ENCODE peak calls at places on chromosomes 11 and 22, in four cellular contexts. A is IMR-90, C is HFF-Myc, M is BE2C. O is an unnamed sample.

GRCh38 chr11:44814881-44815592 is 88.3 kb downstream of the TSPAN18 start:
- DNase-seq in A (peak), C (no peak), M (no peak), O (no peak)

GRCh38 chr22:22404598-22405284 is 103.8 kb downstream of the ZNF280B start:
- DNase-seq in A (no peak), C (no peak), M (no peak), O (no peak)

GRCh38 chr22:20388200-20388599 is 5.8 kb upstream of the ZNF74 start:
- DNase-seq in A (no peak), C (no peak), M (no peak), O (no peak)

GRCh38 chr11:113534625-113535024 is 59.4 kb upstream of the DRD2 start:
- DNase-seq in A (no peak), C (no peak), M (no peak), O (no peak)

GRCh38 chr11:5620606-5621521 is 3.9 kb upstream of the TRIM34 start:
- DNase-seq in A (peak), C (no peak), M (no peak), O (peak)

GRCh38 chr11:86486261-86487030 is 111.8 kb downstream of the CCDC81 start:
- DNase-seq in A (no peak), C (no peak), M (no peak), O (no peak)

GRCh38 chr11:13169709-13170108 is 107.9 kb upstream of the BMAL1 start:
- DNase-seq in A (peak), C (peak), M (no peak), O (no peak)

GRCh38 chr11:11843233-11843632 is 1.5 kb downstream of the USP47 start:
- DNase-seq in A (peak), C (no peak), M (no peak), O (no peak)

GRCh38 chr11:70802185-70802584 is 403.9 kb downstream of the CTTN start:
- DNase-seq in A (no peak), C (no peak), M (no peak), O (no peak)

GRCh38 chr22:47075568-47075967 is 313.1 kb downstream of the TBC1D22A start:
- DNase-seq in A (no peak), C (no peak), M (no peak), O (no peak)

GRCh38 chr11:10796191-10796590 is 12.5 kb downstream of the EIF4G2 start:
- DNase-seq in A (no peak), C (no peak), M (no peak), O (no peak)

GRCh38 chr11:403021-403760 is 9.2 kb downstream of the PKP3 start:
- DNase-seq in A (no peak), C (no peak), M (no peak), O (no peak)

GRCh38 chr11:48047616-48048015 is 67.3 kb downstream of the PTPRJ start:
- DNase-seq in A (peak), C (no peak), M (no peak), O (no peak)

GRCh38 chr11:6862961-6863360 is at the start of gene OR10A2:
- DNase-seq in A (peak), C (peak), M (no peak), O (no peak)

GRCh38 chr11:2669926-2670469 is 29.8 kb downstream of the KCNQ1OT1 start:
- DNase-seq in A (no peak), C (no peak), M (no peak), O (no peak)

GRCh38 chr22:19810381-19811141 is 44.1 kb downstream of the GNB1L start:
- DNase-seq in A (peak), C (peak), M (no peak), O (no peak)

GRCh38 chr11:20443596-20443995 is 56.1 kb downstream of the PRMT3 start:
- DNase-seq in A (peak), C (no peak), M (no peak), O (peak)

GRCh38 chr11:120021391-120021953 is 116.4 kb downstream of the TRIM29 start:
- DNase-seq in A (no peak), C (no peak), M (no peak), O (no peak)

GRCh38 chr11:18730020-18730419 is 4.0 kb upstream of the IGSF22 start:
- DNase-seq in A (no peak), C (no peak), M (no peak), O (no peak)

GRCh38 chr11:117071344-117071787 is 26.9 kb downstream of the SIK3 start:
- DNase-seq in A (no peak), C (no peak), M (peak), O (no peak)

GRCh38 chr11:133934599-133935550 is 21.9 kb downstream of the IGSF9B start:
- DNase-seq in A (peak), C (no peak), M (peak), O (no peak)

GRCh38 chr22:30649430-30650007 is 13.9 kb downstream of the SLC35E4 start:
- DNase-seq in A (peak), C (peak), M (no peak), O (no peak)

GRCh38 chr11:96105197-96105895 is 181.4 kb upstream of the MTMR2 start:
- DNase-seq in A (no peak), C (no peak), M (peak), O (no peak)

GRCh38 chr11:106996691-106997090 is 21.6 kb downstream of the GUCY1A2 start:
- DNase-seq in A (no peak), C (no peak), M (no peak), O (no peak)

GRCh38 chr11:98568011-98568410 is 452.7 kb upstream of the CNTN5 start:
- DNase-seq in A (no peak), C (no peak), M (no peak), O (no peak)

GRCh38 chr11:69249641-69250502 is 44.1 kb upstream of the MYEOV start:
- DNase-seq in A (peak), C (no peak), M (no peak), O (no peak)

GRCh38 chr11:12088531-12088930 is 21.9 kb upstream of the MICAL2 start:
- DNase-seq in A (no peak), C (no peak), M (no peak), O (no peak)

GRCh38 chr22:37819100-37819433 is 4.1 kb upstream of the GALR3 start:
- DNase-seq in A (no peak), C (no peak), M (no peak), O (no peak)

GRCh38 chr11:73340164-73340563 is 32.1 kb downstream of the ARHGEF17 start:
- DNase-seq in A (no peak), C (no peak), M (no peak), O (no peak)

GRCh38 chr22:36737776-36738175 is 34.2 kb upstream of the CACNG2 start:
- DNase-seq in A (no peak), C (no peak), M (no peak), O (no peak)

GRCh38 chr11:131186629-131187075 is 183.8 kb upstream of the NTM start:
- DNase-seq in A (no peak), C (no peak), M (no peak), O (no peak)

GRCh38 chr11:118415739-118416068 is 14.3 kb downstream of the ATP5MG start:
- DNase-seq in A (peak), C (no peak), M (peak), O (no peak)

GRCh38 chr11:69337211-69337721 is 43.3 kb downstream of the MYEOV start:
- DNase-seq in A (peak), C (no peak), M (no peak), O (no peak)

O was measured in Panc1.